ENCODE peak calls at places on chromosome 12, in seven cellular contexts. E is stimulated activated CD8-positive, alpha-beta memory T cell treated with anti-CD3 and anti-CD28 coated beads, Interleukin-7, amount 100 ng/mL, for 4 hours; G is HT1080; Q is keratinocyte; S is K562; N is H4; T is mucosa of descending colon. R is an unnamed sample.

GRCh38 chr12:29889737-29890136 is 106.0 kb upstream of the TMTC1 start:
- DNase-seq in N (peak; percentile 67), S (no peak), G (peak; percentile 9), T (peak; percentile 36), E (no peak), Q (no peak), R (peak; percentile 49)

GRCh38 chr12:9787340-9787737 is 26.6 kb upstream of the CD69 start:
- DNase-seq in T (no peak), E (no peak), Q (no peak), N (peak; percentile 26), S (no peak), G (peak; percentile 11), R (no peak)

GRCh38 chr12:41972196-41972994 is 172.3 kb downstream of the GXYLT1 start:
- DNase-seq in G (no peak), S (no peak), Q (no peak), E (no peak), T (no peak), N (no peak), R (no peak)

GRCh38 chr12:93741741-93742085 is 64.5 kb downstream of the CRADD start:
- DNase-seq in G (no peak), S (no peak), T (peak; percentile 38), Q (no peak), E (no peak), N (no peak), R (no peak)

GRCh38 chr12:12903642-12904609 is 12.6 kb downstream of the GPRC5A start:
- DNase-seq in Q (no peak), N (no peak), S (no peak), T (peak; percentile 84), G (no peak), E (no peak), R (no peak)

GRCh38 chr12:132018193-132018916 is 68.6 kb downstream of the EP400 start:
- DNase-seq in E (no peak), N (no peak), S (peak; percentile 34), G (no peak), T (no peak), Q (no peak), R (no peak)

GRCh38 chr12:47033797-47034555 is 45.4 kb upstream of the PCED1B start:
- DNase-seq in Q (no peak), T (no peak), G (no peak), S (no peak), N (no peak), E (no peak), R (no peak)

GRCh38 chr12:113196582-113196981 is 11.1 kb downstream of the RITA1 start:
- DNase-seq in Q (no peak), G (no peak), N (no peak), E (no peak), S (peak; percentile 6), T (no peak), R (no peak)

GRCh38 chr12:93526786-93527428 is 45.6 kb upstream of the SOCS2 start:
- DNase-seq in S (no peak), N (peak; percentile 85), E (no peak), G (peak; percentile 91), T (no peak), Q (no peak), R (no peak)

GRCh38 chr12:66190519-66191406 is 1.7 kb downstream of the IRAK3 start:
- DNase-seq in E (no peak), N (no peak), G (no peak), T (no peak), S (no peak), Q (no peak), R (no peak)

GRCh38 chr12:30598889-30599288 is 96.8 kb downstream of the IPO8 start:
- DNase-seq in S (no peak), Q (no peak), G (no peak), E (no peak), N (no peak), T (no peak), R (no peak)

GRCh38 chr12:45203767-45204166 is 12.1 kb upstream of the ANO6 start:
- DNase-seq in G (no peak), S (no peak), E (no peak), T (no peak), Q (no peak), N (no peak), R (no peak)

GRCh38 chr12:24134092-24134491 is 184.6 kb upstream of the SOX5 start:
- DNase-seq in Q (no peak), T (no peak), N (no peak), G (no peak), S (no peak), E (no peak), R (no peak)

R was measured in HEK293T.